ENCODE peak calls at places on chromosome 22, in nine cellular contexts. One of them, this sample, is unnamed.

GRCh38 chr22:32911526-32911925 is 110.0 kb downstream of the TIMP3 start:
- DNase-seq in thoracic aorta: no peak
- DNase-seq in fibroblast of the aortic adventitia: no peak
- DNase-seq in epithelial cell of esophagus: no peak
- DNase-seq in body of pancreas: no peak
- DNase-seq in upper lobe of right lung: no peak
- DNase-seq in cardiac muscle cell: no peak
- DNase-seq in MM.1S: no peak
- DNase-seq in GM23338: no peak
- DNase-seq in this sample: no peak

GRCh38 chr22:20141186-20142077 is 9.4 kb downstream of the CCDC188 start:
- DNase-seq in thoracic aorta: no peak
- DNase-seq in fibroblast of the aortic adventitia: peak
- DNase-seq in epithelial cell of esophagus: no peak
- DNase-seq in body of pancreas: no peak
- DNase-seq in upper lobe of right lung: no peak
- DNase-seq in cardiac muscle cell: no peak
- DNase-seq in MM.1S: no peak
- DNase-seq in GM23338: no peak
- DNase-seq in this sample: no peak

GRCh38 chr22:29914165-29914564 is 31.2 kb downstream of the MTMR3 start:
- DNase-seq in thoracic aorta: no peak
- DNase-seq in fibroblast of the aortic adventitia: peak
- DNase-seq in epithelial cell of esophagus: peak
- DNase-seq in body of pancreas: no peak
- DNase-seq in upper lobe of right lung: no peak
- DNase-seq in cardiac muscle cell: no peak
- DNase-seq in MM.1S: no peak
- DNase-seq in GM23338: peak
- DNase-seq in this sample: no peak

GRCh38 chr22:45211848-45212247 is 28.8 kb downstream of the KIAA0930 start:
- DNase-seq in thoracic aorta: no peak
- DNase-seq in fibroblast of the aortic adventitia: peak
- DNase-seq in epithelial cell of esophagus: no peak
- DNase-seq in body of pancreas: no peak
- DNase-seq in upper lobe of right lung: no peak
- DNase-seq in cardiac muscle cell: no peak
- DNase-seq in MM.1S: no peak
- DNase-seq in GM23338: no peak
- DNase-seq in this sample: no peak

GRCh38 chr22:25086902-25087282 is 112.8 kb upstream of the CRYBB3 start:
- DNase-seq in thoracic aorta: no peak
- DNase-seq in fibroblast of the aortic adventitia: no peak
- DNase-seq in epithelial cell of esophagus: no peak
- DNase-seq in body of pancreas: no peak
- DNase-seq in upper lobe of right lung: no peak
- DNase-seq in cardiac muscle cell: no peak
- DNase-seq in MM.1S: no peak
- DNase-seq in GM23338: no peak
- DNase-seq in this sample: no peak

GRCh38 chr22:44620129-44620840 is 81.7 kb upstream of the PRR5 start:
- DNase-seq in thoracic aorta: peak
- DNase-seq in fibroblast of the aortic adventitia: peak
- DNase-seq in epithelial cell of esophagus: peak
- DNase-seq in body of pancreas: peak
- DNase-seq in upper lobe of right lung: no peak
- DNase-seq in cardiac muscle cell: peak
- DNase-seq in MM.1S: no peak
- DNase-seq in GM23338: peak
- DNase-seq in this sample: peak

GRCh38 chr22:43993072-43993760 is 30.9 kb upstream of the PARVB start:
- DNase-seq in thoracic aorta: no peak
- DNase-seq in fibroblast of the aortic adventitia: peak
- DNase-seq in epithelial cell of esophagus: peak
- DNase-seq in body of pancreas: peak
- DNase-seq in upper lobe of right lung: peak
- DNase-seq in cardiac muscle cell: peak
- DNase-seq in MM.1S: peak
- DNase-seq in GM23338: peak
- DNase-seq in this sample: peak

GRCh38 chr22:19223617-19224016 is 45.1 kb upstream of the SLC25A1 start:
- DNase-seq in thoracic aorta: no peak
- DNase-seq in fibroblast of the aortic adventitia: no peak
- DNase-seq in epithelial cell of esophagus: no peak
- DNase-seq in body of pancreas: no peak
- DNase-seq in upper lobe of right lung: no peak
- DNase-seq in cardiac muscle cell: no peak
- DNase-seq in MM.1S: no peak
- DNase-seq in GM23338: no peak
- DNase-seq in this sample: no peak

GRCh38 chr22:29044657-29045176 is 16.9 kb downstream of the C22orf31 start:
- DNase-seq in thoracic aorta: no peak
- DNase-seq in fibroblast of the aortic adventitia: peak
- DNase-seq in epithelial cell of esophagus: peak
- DNase-seq in body of pancreas: no peak
- DNase-seq in upper lobe of right lung: no peak
- DNase-seq in cardiac muscle cell: no peak
- DNase-seq in MM.1S: no peak
- DNase-seq in GM23338: no peak
- DNase-seq in this sample: no peak

GRCh38 chr22:45317551-45318167 is 7.9 kb downstream of the FAM118A start:
- DNase-seq in thoracic aorta: peak
- DNase-seq in fibroblast of the aortic adventitia: peak
- DNase-seq in epithelial cell of esophagus: peak
- DNase-seq in body of pancreas: no peak
- DNase-seq in upper lobe of right lung: no peak
- DNase-seq in cardiac muscle cell: no peak
- DNase-seq in MM.1S: no peak
- DNase-seq in GM23338: peak
- DNase-seq in this sample: no peak

GRCh38 chr22:37232140-37232998 is 11.7 kb downstream of the RAC2 start:
- DNase-seq in thoracic aorta: no peak
- DNase-seq in fibroblast of the aortic adventitia: no peak
- DNase-seq in epithelial cell of esophagus: no peak
- DNase-seq in body of pancreas: no peak
- DNase-seq in upper lobe of right lung: no peak
- DNase-seq in cardiac muscle cell: no peak
- DNase-seq in MM.1S: no peak
- DNase-seq in GM23338: no peak
- DNase-seq in this sample: no peak

GRCh38 chr22:50318356-50318697 is 8.5 kb downstream of the DENND6B start:
- DNase-seq in thoracic aorta: no peak
- DNase-seq in fibroblast of the aortic adventitia: no peak
- DNase-seq in epithelial cell of esophagus: no peak
- DNase-seq in body of pancreas: no peak
- DNase-seq in upper lobe of right lung: no peak
- DNase-seq in cardiac muscle cell: no peak
- DNase-seq in MM.1S: no peak
- DNase-seq in GM23338: no peak
- DNase-seq in this sample: no peak

GRCh38 chr22:32354360-32355351 is 3.0 kb upstream of the RFPL3 start:
- DNase-seq in thoracic aorta: no peak
- DNase-seq in fibroblast of the aortic adventitia: peak
- DNase-seq in epithelial cell of esophagus: peak
- DNase-seq in body of pancreas: no peak
- DNase-seq in upper lobe of right lung: no peak
- DNase-seq in cardiac muscle cell: no peak
- DNase-seq in MM.1S: no peak
- DNase-seq in GM23338: peak
- DNase-seq in this sample: no peak

GRCh38 chr22:20026204-20026908 is 5.4 kb downstream of the TANGO2 start:
- DNase-seq in thoracic aorta: no peak
- DNase-seq in fibroblast of the aortic adventitia: no peak
- DNase-seq in epithelial cell of esophagus: no peak
- DNase-seq in body of pancreas: no peak
- DNase-seq in upper lobe of right lung: no peak
- DNase-seq in cardiac muscle cell: no peak
- DNase-seq in MM.1S: no peak
- DNase-seq in GM23338: no peak
- DNase-seq in this sample: no peak

GRCh38 chr22:36902143-36902911 is 11.1 kb upstream of the CSF2RB start:
- DNase-seq in thoracic aorta: no peak
- DNase-seq in fibroblast of the aortic adventitia: no peak
- DNase-seq in epithelial cell of esophagus: no peak
- DNase-seq in body of pancreas: no peak
- DNase-seq in upper lobe of right lung: no peak
- DNase-seq in cardiac muscle cell: no peak
- DNase-seq in MM.1S: no peak
- DNase-seq in GM23338: no peak
- DNase-seq in this sample: no peak

GRCh38 chr22:20494978-20495860 is at the start of gene KLHL22:
- DNase-seq in thoracic aorta: no peak
- DNase-seq in fibroblast of the aortic adventitia: peak
- DNase-seq in epithelial cell of esophagus: peak
- DNase-seq in body of pancreas: peak
- DNase-seq in upper lobe of right lung: peak
- DNase-seq in cardiac muscle cell: peak
- DNase-seq in MM.1S: peak
- DNase-seq in GM23338: peak
- DNase-seq in this sample: peak

GRCh38 chr22:19889951-19890350 is 35.3 kb upstream of the GNB1L start:
- DNase-seq in thoracic aorta: no peak
- DNase-seq in fibroblast of the aortic adventitia: no peak
- DNase-seq in epithelial cell of esophagus: no peak
- DNase-seq in body of pancreas: no peak
- DNase-seq in upper lobe of right lung: no peak
- DNase-seq in cardiac muscle cell: no peak
- DNase-seq in MM.1S: no peak
- DNase-seq in GM23338: no peak
- DNase-seq in this sample: no peak

DNA sequence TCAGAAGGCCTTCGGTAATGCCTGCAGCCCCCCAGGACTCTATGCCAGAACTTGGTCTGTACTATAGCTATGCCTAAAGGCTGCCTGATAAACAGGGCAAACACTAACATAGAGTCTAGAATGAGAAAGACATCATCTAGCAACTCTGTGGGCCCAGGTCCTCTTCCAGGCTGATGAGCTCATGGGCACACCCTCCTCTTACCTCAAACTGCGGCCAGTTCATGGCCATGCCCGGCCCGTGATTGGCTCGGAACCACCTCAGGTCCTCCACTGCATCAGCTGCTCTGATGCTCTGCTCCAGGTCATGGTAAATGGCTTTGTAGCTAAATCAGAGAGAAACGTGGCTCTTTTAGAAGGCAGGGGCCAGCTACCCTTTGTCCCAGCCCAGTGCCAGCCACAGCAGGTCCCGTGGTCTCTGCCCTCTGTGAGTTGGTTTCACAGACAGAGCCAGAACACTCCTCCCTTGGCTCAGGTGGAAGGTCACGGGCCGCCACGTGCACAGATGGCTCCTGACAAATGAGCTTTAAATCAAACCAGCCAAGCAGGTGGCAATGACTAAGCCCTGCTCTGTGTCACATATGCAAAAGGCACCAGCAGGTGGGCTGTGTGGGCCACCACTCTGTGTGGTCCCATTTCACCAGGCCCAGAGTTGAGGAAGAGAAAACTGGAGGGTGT is 25.0 kb upstream of the ARFGAP3 start:
- DNase-seq in thoracic aorta: no peak
- DNase-seq in fibroblast of the aortic adventitia: no peak
- DNase-seq in epithelial cell of esophagus: no peak
- DNase-seq in body of pancreas: peak
- DNase-seq in upper lobe of right lung: no peak
- DNase-seq in cardiac muscle cell: no peak
- DNase-seq in MM.1S: no peak
- DNase-seq in GM23338: no peak
- DNase-seq in this sample: no peak
- TF ChIP-seq CTCF in thoracic aorta: no peak
- TF ChIP-seq CTCF in fibroblast of the aortic adventitia: no peak
- TF ChIP-seq CTCF in epithelial cell of esophagus: no peak
- TF ChIP-seq CTCF in body of pancreas: no peak
- TF ChIP-seq CTCF in upper lobe of right lung: no peak
- TF ChIP-seq CTCF in cardiac muscle cell: no peak
- TF ChIP-seq CTCF in MM.1S: no peak
- TF ChIP-seq CTCF in GM23338: no peak
- TF ChIP-seq CTCF in this sample: no peak

DNA sequence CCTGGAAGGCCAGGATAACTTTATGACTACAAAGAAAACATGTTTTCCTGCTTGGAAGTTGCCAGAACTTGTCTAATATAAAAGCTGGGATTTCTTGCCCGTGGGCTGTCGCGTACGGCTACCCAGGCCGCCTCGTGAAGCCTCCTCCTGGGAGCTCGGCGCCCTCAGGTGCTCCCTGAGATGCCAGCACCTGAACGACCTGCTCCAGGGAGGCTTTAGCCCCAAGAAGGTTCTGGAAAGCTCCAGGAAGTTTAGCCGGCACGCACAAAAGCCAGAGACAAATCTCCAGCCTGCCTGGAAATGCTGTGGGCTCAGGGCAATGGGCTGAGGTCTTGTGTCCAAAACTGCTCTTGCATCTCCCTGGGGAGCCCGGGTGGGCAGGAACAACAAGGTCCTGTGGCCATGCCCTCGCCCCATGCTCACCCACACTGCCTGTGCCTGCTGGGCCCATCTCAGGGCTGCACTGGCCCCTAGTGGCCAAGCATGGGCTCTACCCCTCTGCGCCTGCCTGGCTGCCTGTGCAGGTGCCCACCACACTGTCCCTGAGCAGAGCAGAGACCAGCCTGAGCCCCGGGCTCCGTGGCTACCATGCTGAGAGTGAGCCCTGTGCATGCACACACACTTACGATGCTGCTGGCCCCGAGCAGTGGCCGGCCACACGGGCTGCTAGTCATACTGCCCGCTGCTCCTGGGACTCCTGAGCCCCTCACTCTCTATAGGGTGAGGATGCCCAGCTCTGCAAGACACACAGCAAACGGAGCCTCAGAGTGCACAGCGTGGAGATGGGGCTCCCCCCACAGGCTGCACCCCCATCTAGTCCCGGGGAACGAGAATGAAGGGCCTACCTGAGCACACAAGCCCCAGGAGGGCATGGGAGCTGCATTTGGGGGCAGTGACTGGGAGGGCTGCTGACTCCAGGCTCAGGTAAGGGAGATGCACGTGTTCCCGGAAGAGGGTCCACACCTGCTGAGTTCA is 4.9 kb upstream of the CELSR1 start:
- DNase-seq in thoracic aorta: no peak
- DNase-seq in fibroblast of the aortic adventitia: peak
- DNase-seq in epithelial cell of esophagus: peak
- DNase-seq in body of pancreas: peak
- DNase-seq in upper lobe of right lung: peak
- DNase-seq in cardiac muscle cell: peak
- DNase-seq in MM.1S: peak
- DNase-seq in GM23338: peak
- DNase-seq in this sample: peak
- TF ChIP-seq CTCF in thoracic aorta: peak
- TF ChIP-seq CTCF in fibroblast of the aortic adventitia: peak
- TF ChIP-seq CTCF in epithelial cell of esophagus: peak
- TF ChIP-seq CTCF in body of pancreas: peak
- TF ChIP-seq CTCF in upper lobe of right lung: peak
- TF ChIP-seq CTCF in cardiac muscle cell: peak
- TF ChIP-seq CTCF in MM.1S: peak
- TF ChIP-seq CTCF in GM23338: peak
- TF ChIP-seq CTCF in this sample: peak

GRCh38 chr22:35842954-35843353 is 125.3 kb downstream of the APOL5 start:
- DNase-seq in thoracic aorta: no peak
- DNase-seq in fibroblast of the aortic adventitia: peak
- DNase-seq in epithelial cell of esophagus: peak
- DNase-seq in body of pancreas: peak
- DNase-seq in upper lobe of right lung: no peak
- DNase-seq in cardiac muscle cell: peak
- DNase-seq in MM.1S: peak
- DNase-seq in GM23338: peak
- DNase-seq in this sample: peak
- TF ChIP-seq CTCF in thoracic aorta: peak
- TF ChIP-seq CTCF in fibroblast of the aortic adventitia: peak
- TF ChIP-seq CTCF in epithelial cell of esophagus: peak
- TF ChIP-seq CTCF in body of pancreas: peak
- TF ChIP-seq CTCF in upper lobe of right lung: peak
- TF ChIP-seq CTCF in cardiac muscle cell: peak
- TF ChIP-seq CTCF in MM.1S: peak
- TF ChIP-seq CTCF in GM23338: peak
- TF ChIP-seq CTCF in this sample: peak

GRCh38 chr22:22196833-22197477 is 47.6 kb upstream of the VPREB1 start:
- DNase-seq in thoracic aorta: no peak
- DNase-seq in fibroblast of the aortic adventitia: no peak
- DNase-seq in epithelial cell of esophagus: no peak
- DNase-seq in body of pancreas: no peak
- DNase-seq in upper lobe of right lung: no peak
- DNase-seq in cardiac muscle cell: no peak
- DNase-seq in MM.1S: no peak
- DNase-seq in GM23338: no peak
- DNase-seq in this sample: no peak
- TF ChIP-seq CTCF in thoracic aorta: no peak
- TF ChIP-seq CTCF in fibroblast of the aortic adventitia: no peak
- TF ChIP-seq CTCF in epithelial cell of esophagus: no peak
- TF ChIP-seq CTCF in body of pancreas: no peak
- TF ChIP-seq CTCF in upper lobe of right lung: no peak
- TF ChIP-seq CTCF in cardiac muscle cell: no peak
- TF ChIP-seq CTCF in MM.1S: no peak
- TF ChIP-seq CTCF in GM23338: no peak
- TF ChIP-seq CTCF in this sample: no peak